ENCODE peak calls at places on chromosomes 3 and 15, in six cellular contexts. B, X, A, V, L and N are unnamed samples.

GRCh38 chr3:66396161-66396760 is 104.6 kb downstream of the LRIG1 start:
- DNase-seq in B (no peak), X (no peak), A (no peak), V (no peak), L (no peak), N (no peak)

GRCh38 chr3:68007621-68008226 is 353.3 kb upstream of the SUCLG2 start:
- DNase-seq in B (no peak), X (peak; percentile 32), A (peak; percentile 69), V (peak; percentile 48), L (no peak), N (no peak)

GRCh38 chr3:9014189-9014588 is 50.9 kb upstream of the RAD18 start:
- DNase-seq in B (peak; percentile 12), X (peak; percentile 48), A (no peak), V (no peak), L (no peak), N (no peak)

GRCh38 chr3:53286727-53287412 is 31.0 kb upstream of the TKT start:
- DNase-seq in B (no peak), X (no peak), A (peak; percentile 73), V (no peak), L (no peak), N (no peak)

GRCh38 chr15:86611392-86612040 is 531.8 kb downstream of the AGBL1 start:
- DNase-seq in B (peak; percentile 67), X (peak; percentile 49), A (no peak), V (no peak), L (no peak), N (no peak)

GRCh38 chr3:5690904-5691532 is 503.5 kb downstream of the EDEM1 start:
- DNase-seq in B (peak; percentile 32), X (no peak), A (no peak), V (no peak), L (no peak), N (no peak)

GRCh38 chr3:11305509-11305908 is 33.3 kb downstream of the ATG7 start:
- DNase-seq in B (peak; percentile 69), X (no peak), A (no peak), V (no peak), L (no peak), N (no peak)

GRCh38 chr3:40108643-40109042 is 200.9 kb upstream of the EIF1B start:
- DNase-seq in B (no peak), X (no peak), A (no peak), V (no peak), L (no peak), N (no peak)

GRCh38 chr15:41891946-41892345 is 1.9 kb downstream of the SPTBN5 start:
- DNase-seq in B (no peak), X (no peak), A (no peak), V (no peak), L (no peak), N (no peak)

GRCh38 chr3:9732753-9733115 is 1.2 kb downstream of the BRPF1 start:
- DNase-seq in B (no peak), X (no peak), A (no peak), V (no peak), L (no peak), N (no peak)

GRCh38 chr3:124201786-124202185 is 209.9 kb upstream of the ROPN1 start:
- DNase-seq in B (no peak), X (no peak), A (no peak), V (no peak), L (no peak), N (no peak)

GRCh38 chr15:101489236-101489632 is 273 bp downstream of the PCSK6 start:
- DNase-seq in B (peak; percentile 16), X (peak; percentile 73), A (no peak), V (no peak), L (no peak), N (peak; percentile 81)

GRCh38 chr3:20023663-20024417 is 11.8 kb upstream of the PP2D1 start:
- DNase-seq in B (no peak), X (peak; percentile 40), A (no peak), V (no peak), L (no peak), N (no peak)

GRCh38 chr15:36407647-36408046 is 171.8 kb upstream of the CDIN1 start:
- DNase-seq in B (peak; percentile 78), X (no peak), A (no peak), V (no peak), L (peak; percentile 2), N (no peak)

GRCh38 chr3:132006605-132007204 is 28.1 kb downstream of the CPNE4 start:
- DNase-seq in B (peak; percentile 59), X (peak; percentile 46), A (peak; percentile 48), V (peak; percentile 9), L (peak; percentile 25), N (no peak)

GRCh38 chr15:74306801-74307217 is 60.6 kb downstream of the CYP11A1 start:
- DNase-seq in B (no peak), X (peak; percentile 26), A (peak; percentile 45), V (no peak), L (no peak), N (no peak)

GRCh38 chr3:184289426-184289938 is 9.6 kb upstream of the PSMD2 start:
- DNase-seq in B (peak; percentile 71), X (peak; percentile 48), A (peak; percentile 86), V (peak; percentile 54), L (no peak), N (peak; percentile 68)

GRCh38 chr3:152902141-152902669 is 67.3 kb downstream of the P2RY1 start:
- DNase-seq in B (peak; percentile 40), X (no peak), A (no peak), V (no peak), L (no peak), N (no peak)

GRCh38 chr3:43185256-43185655 is 79.4 kb upstream of the POMGNT2 start:
- DNase-seq in B (no peak), X (no peak), A (no peak), V (no peak), L (no peak), N (no peak)

GRCh38 chr3:45174234-45174633 is 28.1 kb upstream of the CDCP1 start:
- DNase-seq in B (no peak), X (no peak), A (no peak), V (no peak), L (no peak), N (no peak)

GRCh38 chr15:35727627-35728026 is 181.7 kb upstream of the DPH6 start:
- DNase-seq in B (no peak), X (no peak), A (no peak), V (no peak), L (no peak), N (no peak)

GRCh38 chr3:124409650-124410275 is 320.5 kb upstream of the UMPS start:
- DNase-seq in B (peak; percentile 90), X (peak; percentile 20), A (no peak), V (no peak), L (no peak), N (no peak)

DNA sequence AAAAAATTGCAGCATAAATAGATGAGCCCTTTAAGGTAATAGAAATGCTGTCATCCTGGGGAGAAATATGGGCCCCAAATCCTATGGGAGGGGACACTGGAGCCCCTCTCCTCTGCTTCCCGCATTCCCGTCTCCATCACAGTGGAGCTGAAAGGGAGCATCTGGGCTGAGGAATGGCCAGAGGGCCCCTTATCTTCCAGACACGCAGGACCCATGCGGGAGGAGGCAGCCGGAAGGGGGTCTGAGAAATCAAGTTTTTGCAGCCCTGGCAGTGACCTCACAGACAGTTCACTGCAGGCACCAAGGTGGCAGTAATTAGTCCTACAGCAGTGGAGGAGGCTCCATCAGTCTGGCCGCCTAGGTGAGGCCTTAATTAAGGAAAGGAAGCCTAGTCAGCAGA is 80.2 kb downstream of the RAB11A start:
- DNase-seq in B (no peak), X (no peak), A (no peak), V (no peak), L (no peak), N (no peak)
- H3K27me3 ChIP-seq in B (no peaks in the 10 kb centered on the region), X (no peaks in the 10 kb centered on the region), A (no peaks in the 10 kb centered on the region), V (no peaks in the 10 kb centered on the region), L (no peaks in the 10 kb centered on the region), N (no peaks in the 10 kb centered on the region)

GRCh38 chr15:60101416-60101815 is 97.3 kb downstream of the FOXB1 start:
- DNase-seq in B (no peak), X (no peak), A (no peak), V (no peak), L (no peak), N (no peak)
- H3K27me3 ChIP-seq in B (no peaks in the 10 kb centered on the region), X (peaks cover 22% of the 10 kb centered on the region), A (no peaks in the 10 kb centered on the region), V (no peaks in the 10 kb centered on the region), L (peaks cover 2% of the 10 kb centered on the region), N (peaks cover 4% of the 10 kb centered on the region)

GRCh38 chr3:128438488-128439072 is 28.1 kb downstream of the DNAJB8 start:
- DNase-seq in B (no peak), X (no peak), A (peak; percentile 67), V (no peak), L (no peak), N (no peak)

GRCh38 chr3:128435561-128435960 is 31.1 kb downstream of the DNAJB8 start:
- DNase-seq in B (no peak), X (no peak), A (no peak), V (no peak), L (no peak), N (no peak)

GRCh38 chr3:128435058-128435457 is 31.6 kb downstream of the DNAJB8 start:
- DNase-seq in B (peak; percentile 92), X (peak; percentile 42), A (peak; percentile 57), V (no peak), L (no peak), N (no peak)

GRCh38 chr3:128434524-128434923 is 32.2 kb downstream of the DNAJB8 start:
- DNase-seq in B (no peak), X (no peak), A (no peak), V (no peak), L (no peak), N (no peak)

GRCh38 chr3:128436214-128436613 is 30.5 kb downstream of the DNAJB8 start:
- DNase-seq in B (peak; percentile 60), X (no peak), A (no peak), V (no peak), L (no peak), N (no peak)
- H3K27me3 ChIP-seq in B (no peaks in the 10 kb centered on the region), X (peaks cover 35% of the 10 kb centered on the region), A (peaks cover 8% of the 10 kb centered on the region), V (no peaks in the 10 kb centered on the region), L (peaks cover 14% of the 10 kb centered on the region), N (peaks cover 38% of the 10 kb centered on the region)

GRCh38 chr3:27719306-27720003 is 2.7 kb downstream of the EOMES start:
- DNase-seq in B (no peak), X (no peak), A (no peak), V (no peak), L (no peak), N (no peak)
- H3K27me3 ChIP-seq in B (peaks cover 6% of the 10 kb centered on the region), X (peaks cover 97% of the 10 kb centered on the region), A (peaks cover 90% of the 10 kb centered on the region), V (peaks cover 48% of the 10 kb centered on the region), L (peaks cover 9% of the 10 kb centered on the region), N (peaks cover 91% of the 10 kb centered on the region)

GRCh38 chr3:33215739-33216138 is 2.9 kb downstream of the SUSD5 start:
- DNase-seq in B (no peak), X (no peak), A (no peak), V (no peak), L (no peak), N (no peak)
- H3K27me3 ChIP-seq in B (peaks cover 20% of the 10 kb centered on the region), X (peaks cover 51% of the 10 kb centered on the region), A (peaks cover 22% of the 10 kb centered on the region), V (peaks cover 2% of the 10 kb centered on the region), L (peaks cover 2% of the 10 kb centered on the region), N (peaks cover 26% of the 10 kb centered on the region)